ENCODE peak calls at places on chromosomes 1 and 21, in eight cellular contexts. K is HCT116, F is tibial artery, J is psoas muscle, H is thoracic aorta, D is fibroblast of mammary gland, Y is retinal pigment epithelial cell, M is HFFc6. Q is an unnamed sample.

GRCh38 chr21:35303085-35303484 is 254.0 kb upstream of the RUNX1 start:
- DNase-seq in M (peak), J (no peak), Y (peak), F (no peak), D (peak), H (no peak), K (peak), Q (no peak)

GRCh38 chr1:5854754-5855153 is 137.5 kb downstream of the NPHP4 start:
- DNase-seq in K (no peak), Y (no peak), J (no peak), D (no peak), F (no peak), H (no peak), M (no peak), Q (no peak)

GRCh38 chr1:234481771-234482170 is 2.8 kb upstream of the TARBP1 start:
- DNase-seq in K (no peak), J (no peak), D (no peak), M (no peak), Y (no peak), F (no peak), H (no peak), Q (no peak)

GRCh38 chr1:27398405-27399149 is 6.2 kb downstream of the GPR3 start:
- DNase-seq in K (no peak), F (no peak), M (no peak), Y (no peak), J (no peak), H (no peak), D (no peak), Q (no peak)

GRCh38 chr1:52153898-52154297 is 12.0 kb downstream of the ZFYVE9 start:
- DNase-seq in Y (peak), F (no peak), M (no peak), H (no peak), K (no peak), J (no peak), D (no peak), Q (no peak)

GRCh38 chr1:234621657-234622335 is 11.8 kb upstream of the IRF2BP2 start:
- DNase-seq in K (no peak), H (no peak), Y (no peak), M (peak), J (no peak), D (peak), F (no peak), Q (no peak)

GRCh38 chr1:31763671-31764306 is 351 bp downstream of the ADGRB2 start:
- DNase-seq in J (peak), Y (no peak), D (no peak), F (no peak), M (no peak), K (no peak), H (no peak), Q (no peak)

GRCh38 chr1:22365331-22366295 is 86.0 kb upstream of the ZBTB40 start:
- DNase-seq in F (no peak), Y (no peak), K (no peak), H (no peak), D (peak), J (no peak), M (no peak), Q (no peak)

GRCh38 chr21:31132574-31133242 is 94.4 kb upstream of the KRTAP19-8 start:
- DNase-seq in Y (no peak), M (no peak), K (no peak), J (no peak), H (no peak), D (peak), F (no peak), Q (no peak)

GRCh38 chr1:46691997-46692790 is 20.5 kb downstream of the TEX38 start:
- DNase-seq in J (no peak), D (no peak), Y (no peak), F (no peak), M (no peak), H (no peak), K (no peak), Q (no peak)

GRCh38 chr1:163701783-163702182 is 380.0 kb downstream of the NUF2 start:
- DNase-seq in F (no peak), J (no peak), H (no peak), M (no peak), K (no peak), Y (no peak), D (no peak), Q (no peak)
- TF ChIP-seq CTCF in F (no peak), J (no peak), H (no peak), M (no peak), K (no peak), Y (no peak), D (no peak), Q (no peak)

GRCh38 chr21:41973861-41974751 is 20.3 kb upstream of the C2CD2 start:
- DNase-seq in D (peak), K (no peak), M (no peak), Y (no peak), J (no peak), F (no peak), H (no peak), Q (peak)
- TF ChIP-seq CTCF in D (peak), K (peak), M (peak), Y (peak), J (no peak), F (no peak), H (no peak), Q (no peak)

GRCh38 chr1:230268371-230269170 is 157.6 kb downstream of the PGBD5 start:
- DNase-seq in H (no peak), F (peak), Y (peak), D (peak), J (peak), K (peak), M (peak), Q (no peak)
- TF ChIP-seq CTCF in H (peak), F (peak), Y (peak), D (peak), J (peak), K (peak), M (peak), Q (no peak)

GRCh38 chr21:45357436-45358260 is 47.3 kb upstream of the COL18A1 start:
- DNase-seq in K (no peak), D (peak), M (no peak), H (no peak), J (peak), F (no peak), Y (no peak), Q (no peak)
- TF ChIP-seq CTCF in K (peak), D (peak), M (peak), H (no peak), J (no peak), F (no peak), Y (peak), Q (no peak)

GRCh38 chr1:117681093-117681950 is 75.5 kb downstream of the TENT5C start:
- DNase-seq in H (no peak), D (no peak), F (no peak), J (no peak), M (no peak), Y (no peak), K (no peak), Q (no peak)
- TF ChIP-seq CTCF in H (no peak), D (no peak), F (no peak), J (peak), M (no peak), Y (no peak), K (peak), Q (no peak)

GRCh38 chr1:35298464-35298863 is 30.0 kb downstream of the ZMYM4 start:
- DNase-seq in J (peak), K (no peak), M (peak), D (peak), H (no peak), F (no peak), Y (no peak), Q (no peak)
- TF ChIP-seq CTCF in J (peak), K (peak), M (peak), D (peak), H (no peak), F (peak), Y (peak), Q (peak)